ENCODE peak calls at places on chromosomes 6 and 20, in seven cellular contexts. T is stomach; M is cortex of kidney; K is stimulated activated CD4-positive, alpha-beta T cell treated with anti-CD3 and anti-CD28 coated beads, Interleukin-1b, Interleukin-23, amount 100 ng/mL, for 1 hour; E is HEK293T; C is T-helper 2 cell; O is endothelial cell. N is an unnamed sample.

GRCh38 chr20:60331688-60332300 is 373.6 kb downstream of the CDH26 start:
- DNase-seq in T (no peak), M (no peak), K (no peak), E (no peak), C (no peak), O (no peak), N (no peak)

GRCh38 chr20:48667481-48667880 is 160.3 kb downstream of the PREX1 start:
- DNase-seq in T (no peak), M (no peak), K (no peak), E (no peak), C (no peak), O (no peak), N (no peak)

GRCh38 chr6:166419268-166419667 is 36.5 kb upstream of the MPC1 start:
- DNase-seq in T (no peak), M (no peak), K (peak), E (no peak), C (no peak), O (no peak), N (no peak)

GRCh38 chr6:27250955-27251671 is 3.6 kb downstream of the PRSS16 start:
- DNase-seq in T (peak), M (no peak), K (peak), E (peak), C (peak), O (peak), N (peak)

GRCh38 chr6:32883789-32884188 is 29.8 kb downstream of the PSMB9 start:
- DNase-seq in T (no peak), M (no peak), K (no peak), E (no peak), C (no peak), O (no peak), N (no peak)

GRCh38 chr20:37723668-37724067 is 29.8 kb downstream of the CTNNBL1 start:
- DNase-seq in T (peak), M (no peak), K (no peak), E (no peak), C (no peak), O (no peak), N (no peak)

GRCh38 chr6:76697585-76697984 is 625.1 kb upstream of the IMPG1 start:
- DNase-seq in T (no peak), M (no peak), K (no peak), E (peak), C (no peak), O (no peak), N (no peak)

GRCh38 chr6:89475634-89476033 is 42.7 kb downstream of the ANKRD6 start:
- DNase-seq in T (no peak), M (no peak), K (no peak), E (no peak), C (no peak), O (no peak), N (no peak)

GRCh38 chr20:59749293-59749680 is 144.9 kb downstream of the PHACTR3 start:
- DNase-seq in T (no peak), M (no peak), K (no peak), E (no peak), C (no peak), O (no peak), N (no peak)

GRCh38 chr6:45073771-45074170 is 254.4 kb upstream of the RUNX2 start:
- DNase-seq in T (no peak), M (no peak), K (no peak), E (no peak), C (no peak), O (no peak), N (no peak)

GRCh38 chr20:24488800-24489175 is 19.4 kb downstream of the SYNDIG1 start:
- DNase-seq in T (no peak), M (no peak), K (no peak), E (no peak), C (no peak), O (no peak), N (no peak)

GRCh38 chr6:13289789-13290318 is 38.5 kb downstream of the TBC1D7 start:
- DNase-seq in T (no peak), M (no peak), K (no peak), E (no peak), C (no peak), O (no peak), N (no peak)

GRCh38 chr6:27795697-27796494 is 116.3 kb downstream of the OR2B2 start:
- DNase-seq in T (no peak), M (no peak), K (peak), E (peak), C (no peak), O (peak), N (peak)

GRCh38 chr6:903746-904145 is 210.8 kb upstream of the EXOC2 start:
- DNase-seq in T (no peak), M (no peak), K (no peak), E (no peak), C (no peak), O (no peak), N (no peak)

GRCh38 chr20:3088031-3088430 is 3.5 kb upstream of the AVP start:
- DNase-seq in T (no peak), M (no peak), K (no peak), E (no peak), C (no peak), O (no peak), N (no peak)

GRCh38 chr6:35173068-35174042 is 32.2 kb upstream of the TCP11 start:
- DNase-seq in T (no peak), M (no peak), K (no peak), E (no peak), C (no peak), O (no peak), N (no peak)

N was measured in Karpas-422.